ENCODE peak calls at places on chromosomes 16 and 17, in ten cellular contexts. R is esophagus squamous epithelium; K is CD4-positive, CD25-positive, alpha-beta regulatory T cell; S is cardiac muscle cell; X is PC-3; H is endothelial cell of umbilical vein; V is GM23338; F is HAP-1; Z is colonic mucosa; A is psoas muscle. E is an unnamed sample. For H3K36me3, the result is how much of the 10 kb centered on the place peaks cover.

GRCh38 chr16:12245923-12246290 is 269.4 kb downstream of the SNX29 start:
- DNase-seq in R (no peak), K (no peak), S (no peak), X (no peak), H (no peak), V (no peak), F (no peak), Z (no peak), A (no peak), E (peak)

GRCh38 chr16:30744146-30744545 is 4.1 kb upstream of the PHKG2 start:
- DNase-seq in R (no peak), K (no peak), S (no peak), X (no peak), H (no peak), V (no peak), F (no peak), Z (no peak), A (peak), E (no peak)

GRCh38 chr16:11078812-11079459 is 134.6 kb downstream of the CLEC16A start:
- DNase-seq in R (no peak), K (no peak), S (no peak), X (peak), H (no peak), V (no peak), F (no peak), Z (peak), A (no peak), E (peak)

GRCh38 chr16:66481081-66481942 is 54.2 kb downstream of the BEAN1 start:
- DNase-seq in R (no peak), K (no peak), S (no peak), X (no peak), H (no peak), V (no peak), F (no peak), Z (no peak), A (no peak), E (no peak)

GRCh38 chr17:8147805-8148404 is 4.3 kb downstream of the PER1 start:
- DNase-seq in R (no peak), K (no peak), S (no peak), X (no peak), H (no peak), V (no peak), F (no peak), Z (no peak), A (no peak), E (no peak)

GRCh38 chr17:49074851-49075540 is 57.6 kb upstream of the B4GALNT2 start:
- DNase-seq in R (no peak), K (no peak), S (no peak), X (no peak), H (no peak), V (no peak), F (no peak), Z (no peak), A (no peak), E (no peak)

GRCh38 chr17:69404398-69404797 is 10.1 kb upstream of the MAP2K6 start:
- DNase-seq in R (no peak), K (no peak), S (no peak), X (peak), H (no peak), V (no peak), F (no peak), Z (no peak), A (no peak), E (no peak)

GRCh38 chr16:85614338-85615013 is 1.4 kb downstream of the GSE1 start:
- DNase-seq in R (no peak), K (no peak), S (peak), X (no peak), H (no peak), V (no peak), F (no peak), Z (peak), A (no peak), E (peak)

GRCh38 chr16:20520103-20520502 is 56.1 kb downstream of the ACSM2B start:
- DNase-seq in R (no peak), K (no peak), S (no peak), X (no peak), H (no peak), V (no peak), F (no peak), Z (no peak), A (no peak), E (no peak)

GRCh38 chr17:80872011-80872929 is 119.4 kb upstream of the CHMP6 start:
- DNase-seq in R (no peak), K (no peak), S (peak), X (no peak), H (no peak), V (no peak), F (no peak), Z (no peak), A (peak), E (no peak)

GRCh38 chr17:79124513-79125209 is 50.0 kb downstream of the ENGASE start:
- DNase-seq in R (no peak), K (no peak), S (no peak), X (no peak), H (no peak), V (no peak), F (no peak), Z (no peak), A (no peak), E (no peak)

GRCh38 chr16:27436921-27437650 is 35.1 kb downstream of the IL21R start:
- DNase-seq in R (no peak), K (no peak), S (no peak), X (no peak), H (no peak), V (no peak), F (no peak), Z (no peak), A (no peak), E (no peak)

GRCh38 chr16:1533443-1533951 is at the start of gene TMEM204:
- DNase-seq in R (no peak), K (no peak), S (no peak), X (no peak), H (peak), V (peak), F (no peak), Z (peak), A (peak), E (peak)

GRCh38 chr16:2473425-2473926 is 1.5 kb upstream of the TBC1D24 start:
- DNase-seq in R (no peak), K (no peak), S (no peak), X (peak), H (no peak), V (peak), F (no peak), Z (no peak), A (no peak), E (no peak)

GRCh38 chr17:82786427-82786826 is 34.6 kb downstream of the TBCD start:
- DNase-seq in R (no peak), K (no peak), S (no peak), X (no peak), H (no peak), V (no peak), F (no peak), Z (no peak), A (no peak), E (no peak)

GRCh38 chr17:7354262-7354781 is 634 bp upstream of the TMEM95 start:
- DNase-seq in R (no peak), K (no peak), S (peak), X (peak), H (no peak), V (peak), F (no peak), Z (peak), A (no peak), E (no peak)

GRCh38 chr17:81388612-81389367 is 6.5 kb upstream of the BAHCC1 start:
- DNase-seq in R (no peak), K (no peak), S (peak), X (no peak), H (no peak), V (peak), F (no peak), Z (no peak), A (peak), E (peak)

GRCh38 chr17:46089389-46089965 is 90.4 kb downstream of the STH start:
- DNase-seq in R (no peak), K (no peak), S (no peak), X (no peak), H (no peak), V (no peak), F (no peak), Z (no peak), A (no peak), E (no peak)

GRCh38 chr17:83079340-83079747 is at the start of gene METRNL:
- DNase-seq in R (no peak), K (peak), S (peak), X (peak), H (no peak), V (peak), F (peak), Z (peak), A (peak), E (peak)

GRCh38 chr16:75494696-75495601 is at the start of gene CHST6:
- DNase-seq in R (no peak), K (no peak), S (peak), X (no peak), H (peak), V (peak), F (peak), Z (peak), A (no peak), E (peak)

GRCh38 chr17:72193395-72194106 is 72.7 kb downstream of the SOX9 start:
- DNase-seq in R (no peak), K (no peak), S (no peak), X (no peak), H (no peak), V (no peak), F (no peak), Z (no peak), A (peak), E (no peak)

GRCh38 chr17:66466933-66467367 is 164.5 kb downstream of the PRKCA start:
- DNase-seq in R (no peak), K (no peak), S (peak), X (peak), H (peak), V (peak), F (no peak), Z (no peak), A (no peak), E (no peak)

GRCh38 chr17:80187493-80187892 is 17.7 kb downstream of the CARD14 start:
- DNase-seq in R (no peak), K (no peak), S (no peak), X (peak), H (no peak), V (no peak), F (no peak), Z (peak), A (peak), E (peak)

GRCh38 chr17:57751971-57752905 is 7.1 kb upstream of the CCDC182 start:
- DNase-seq in R (no peak), K (no peak), S (no peak), X (no peak), H (no peak), V (no peak), F (no peak), Z (no peak), A (no peak), E (no peak)

GRCh38 chr17:80986816-80987480 is 4.7 kb upstream of the CHMP6 start:
- DNase-seq in R (no peak), K (no peak), S (no peak), X (no peak), H (no peak), V (no peak), F (no peak), Z (no peak), A (peak), E (no peak)

GRCh38 chr16:78666318-78666717 is 566.9 kb downstream of the WWOX start:
- DNase-seq in R (no peak), K (no peak), S (no peak), X (no peak), H (no peak), V (no peak), F (no peak), Z (no peak), A (no peak), E (no peak)

GRCh38 chr16:4976611-4977145 is 18.5 kb downstream of the SEC14L5 start:
- DNase-seq in R (no peak), K (no peak), S (no peak), X (no peak), H (no peak), V (no peak), F (no peak), Z (peak), A (peak), E (peak)

GRCh38 chr17:82053556-82054263 is 2.0 kb downstream of the GPS1 start:
- DNase-seq in R (no peak), K (no peak), S (no peak), X (no peak), H (no peak), V (no peak), F (no peak), Z (no peak), A (peak), E (peak)

GRCh38 chr17:29590979-29591736 is 1.7 kb upstream of the GIT1 start:
- DNase-seq in R (no peak), K (no peak), S (peak), X (no peak), H (no peak), V (peak), F (peak), Z (no peak), A (peak), E (peak)

GRCh38 chr17:15364615-15365014 is 23.2 kb upstream of the TEKT3 start:
- DNase-seq in R (no peak), K (no peak), S (no peak), X (peak), H (no peak), V (no peak), F (no peak), Z (no peak), A (no peak), E (no peak)

GRCh38 chr17:50035421-50035879 is 20.5 kb upstream of the ITGA3 start:
- DNase-seq in R (no peak), K (no peak), S (no peak), X (no peak), H (no peak), V (no peak), F (no peak), Z (no peak), A (no peak), E (no peak)

GRCh38 chr16:71883193-71883848 is 661 bp downstream of the ZNF821 start:
- DNase-seq in R (no peak), K (peak), S (peak), X (peak), H (peak), V (peak), F (peak), Z (peak), A (peak), E (peak)

GRCh38 chr17:8072727-8073461 is 14.6 kb downstream of the ALOX12B start:
- DNase-seq in R (no peak), K (no peak), S (no peak), X (no peak), H (no peak), V (peak), F (no peak), Z (no peak), A (no peak), E (no peak)

GRCh38 chr17:29341726-29342125 is 47.8 kb upstream of the NUFIP2 start:
- DNase-seq in R (no peak), K (no peak), S (no peak), X (no peak), H (no peak), V (no peak), F (no peak), Z (no peak), A (no peak), E (no peak)

GRCh38 chr17:56708670-56709410 is 115.3 kb downstream of the NOG start:
- DNase-seq in R (no peak), K (no peak), S (no peak), X (no peak), H (no peak), V (no peak), F (no peak), Z (no peak), A (no peak), E (no peak)

GRCh38 chr16:62283-62682 is 8.7 kb downstream of the SNRNP25 start:
- DNase-seq in R (no peak), K (no peak), S (no peak), X (no peak), H (no peak), V (no peak), F (no peak), Z (no peak), A (peak), E (no peak)

GRCh38 chr16:8893426-8893825 is 11.3 kb downstream of the LITAFD start:
- DNase-seq in R (no peak), K (no peak), S (no peak), X (no peak), H (no peak), V (peak), F (no peak), Z (no peak), A (no peak), E (peak)

GRCh38 chr16:8892101-8892575 is 10.0 kb downstream of the LITAFD start:
- DNase-seq in R (no peak), K (no peak), S (no peak), X (no peak), H (no peak), V (no peak), F (no peak), Z (no peak), A (peak), E (no peak)

GRCh38 chr16:8890549-8890921 is 8.4 kb downstream of the LITAFD start:
- DNase-seq in R (no peak), K (no peak), S (no peak), X (no peak), H (no peak), V (no peak), F (no peak), Z (no peak), A (no peak), E (no peak)

GRCh38 chr16:8894736-8895334 is 12.7 kb downstream of the LITAFD start:
- DNase-seq in R (no peak), K (no peak), S (no peak), X (no peak), H (no peak), V (no peak), F (no peak), Z (no peak), A (no peak), E (no peak)

GRCh38 chr16:8893976-8894690 is 12.0 kb downstream of the LITAFD start:
- DNase-seq in R (no peak), K (no peak), S (no peak), X (no peak), H (no peak), V (no peak), F (no peak), Z (no peak), A (no peak), E (no peak)
- H3K36me3 ChIP-seq in R (under half), K (half or more), S (half or more), X (under half), H (under half), V (half or more), F (half or more), Z (under half), A (half or more), E (under half)

DNA sequence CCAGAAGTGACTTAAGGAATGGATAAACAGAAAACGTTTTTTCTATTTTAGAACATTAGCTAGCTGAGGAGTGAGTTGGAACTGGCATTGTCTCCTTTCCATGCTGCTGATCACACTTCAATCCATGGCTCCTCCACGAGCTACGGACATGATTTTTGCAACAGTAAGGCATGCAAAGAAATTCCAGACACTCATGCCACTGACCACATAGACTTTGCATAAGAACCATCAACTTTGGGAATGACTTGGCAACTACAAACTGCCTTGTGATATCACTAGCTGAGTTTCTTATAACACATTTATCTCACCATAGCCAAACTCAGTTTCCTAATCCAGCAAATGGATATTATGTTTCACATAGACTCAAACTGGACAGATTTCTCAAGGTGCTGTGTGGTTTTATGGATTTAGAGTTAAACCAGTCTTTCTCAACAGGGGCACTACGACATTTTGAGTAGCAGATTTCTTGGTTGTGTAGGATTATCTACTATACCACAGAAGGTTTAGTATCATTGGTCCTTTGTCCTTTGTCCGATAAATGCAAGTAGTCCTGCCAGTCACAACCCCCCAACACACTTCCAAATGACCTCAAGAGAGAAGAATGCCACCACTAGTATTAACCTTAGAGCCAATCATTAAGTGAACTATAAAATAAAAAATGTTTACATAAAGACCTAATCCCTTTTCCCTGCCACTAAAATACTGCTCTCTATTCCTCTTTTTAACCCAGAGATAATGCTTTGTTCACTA is 48.3 kb upstream of the C17orf78 start:
- DNase-seq in R (no peak), K (no peak), S (no peak), X (no peak), H (no peak), V (no peak), F (peak), Z (no peak), A (no peak), E (no peak)
- H3K36me3 ChIP-seq in R (under half), K (under half), S (under half), X (under half), H (under half), V (under half), F (under half), Z (under half), A (under half), E (under half)

DNA sequence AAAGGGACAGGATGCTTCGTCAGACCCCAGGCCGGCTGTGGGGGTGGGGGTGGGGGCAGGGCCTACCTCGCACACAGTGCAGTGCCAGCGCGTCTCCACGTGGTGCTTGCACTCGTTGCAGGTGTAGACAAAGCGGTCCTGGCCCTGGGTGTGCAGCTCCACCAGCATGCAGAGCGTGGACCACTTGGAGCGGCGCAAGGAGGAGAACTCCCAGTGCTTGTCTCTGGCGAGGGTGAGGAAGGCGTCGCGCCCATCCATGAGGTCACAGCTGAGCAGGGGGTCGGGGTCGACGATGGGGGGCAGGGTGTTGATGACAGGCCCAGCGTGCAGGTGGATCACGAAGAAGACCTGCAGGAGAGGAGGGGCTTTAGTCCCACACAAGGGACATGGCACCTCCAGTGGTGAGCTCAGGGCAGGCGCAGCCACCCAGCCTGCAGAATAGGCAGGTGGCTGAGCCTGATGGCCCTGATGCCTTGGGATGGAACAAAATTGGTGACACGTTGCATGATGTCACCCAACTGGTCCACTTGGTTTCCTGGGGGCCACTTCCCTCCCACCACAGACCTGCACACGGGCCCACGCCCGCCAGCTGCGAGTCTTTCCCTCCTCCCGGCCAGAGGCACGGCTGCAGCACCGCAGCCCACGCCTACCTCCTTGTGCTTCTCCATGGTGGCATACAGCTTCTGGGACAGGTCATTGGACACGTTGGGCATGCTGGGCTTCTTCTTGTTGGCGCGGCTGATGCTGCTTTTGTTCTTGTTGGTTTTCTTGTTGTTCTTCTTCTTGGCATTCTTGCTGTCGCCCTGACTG is 14.0 kb upstream of the TRAP1 start:
- DNase-seq in R (no peak), K (no peak), S (no peak), X (no peak), H (no peak), V (no peak), F (no peak), Z (no peak), A (no peak), E (no peak)
- H3K36me3 ChIP-seq in R (half or more), K (half or more), S (half or more), X (under half), H (under half), V (under half), F (half or more), Z (under half), A (half or more), E (under half)

GRCh38 chr16:88358033-88358481 is 24.7 kb upstream of the ZNF469 start:
- DNase-seq in R (no peak), K (no peak), S (no peak), X (no peak), H (no peak), V (no peak), F (no peak), Z (no peak), A (peak), E (no peak)
- H3K36me3 ChIP-seq in R (under half), K (under half), S (under half), X (under half), H (under half), V (under half), F (under half), Z (under half), A (under half), E (under half)

DNA sequence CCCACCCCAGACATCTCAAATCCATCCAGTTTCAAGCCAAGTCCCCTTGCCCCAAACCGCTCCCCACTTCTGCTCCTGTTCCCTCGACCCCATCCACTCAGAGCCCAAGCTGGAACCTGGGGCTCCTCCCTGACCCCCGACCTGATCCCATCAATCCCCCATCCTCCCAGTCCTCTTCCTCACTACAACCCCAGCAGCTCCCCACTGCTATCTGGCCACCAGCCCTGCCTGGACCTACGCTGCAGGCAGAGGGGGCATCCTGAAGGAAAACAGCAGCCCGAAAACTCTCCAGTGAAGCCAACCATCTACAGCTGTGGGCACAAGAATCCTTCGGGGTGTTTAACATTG is 3.9 kb downstream of the FDXR start:
- DNase-seq in R (no peak), K (no peak), S (no peak), X (no peak), H (no peak), V (no peak), F (no peak), Z (no peak), A (no peak), E (no peak)
- H3K36me3 ChIP-seq in R (under half), K (under half), S (under half), X (under half), H (under half), V (under half), F (under half), Z (under half), A (under half), E (under half)